ENCODE peak calls at places on chromosomes 11 and 22, in four cellular contexts. I, N, B and O are unnamed samples.

GRCh38 chr11:43408277-43408676 is 49.6 kb downstream of the TTC17 start:
- DNase-seq in I (no peak), N (peak), B (no peak), O (no peak)

GRCh38 chr22:48740086-48740730 is 1087.5 kb downstream of the BRD1 start:
- DNase-seq in I (peak), N (no peak), B (no peak), O (no peak)

GRCh38 chr22:28247667-28248363 is 328.8 kb upstream of the PITPNB start:
- DNase-seq in I (no peak), N (no peak), B (no peak), O (no peak)

GRCh38 chr22:39360674-39361413 is 11.1 kb downstream of the SYNGR1 start:
- DNase-seq in I (peak), N (peak), B (no peak), O (no peak)

GRCh38 chr11:94305146-94305545 is 766 bp downstream of the IZUMO1R start:
- DNase-seq in I (peak), N (no peak), B (peak), O (peak)

GRCh38 chr11:86440305-86440716 is 65.6 kb downstream of the CCDC81 start:
- DNase-seq in I (peak), N (no peak), B (peak), O (peak)

GRCh38 chr22:40764743-40765441 is 54.3 kb downstream of the SLC25A17 start:
- DNase-seq in I (no peak), N (no peak), B (no peak), O (no peak)

GRCh38 chr11:443542-444199 is 1.9 kb upstream of the ANO9 start:
- DNase-seq in I (peak), N (no peak), B (peak), O (no peak)

GRCh38 chr22:50298937-50299656 is 8.3 kb downstream of the PLXNB2 start:
- DNase-seq in I (peak), N (no peak), B (peak), O (peak)

GRCh38 chr22:19663286-19663815 is 51.0 kb upstream of the SEPTIN5 start:
- DNase-seq in I (peak), N (peak), B (peak), O (peak)

GRCh38 chr11:6474806-6475500 is 1.2 kb upstream of the TRIM3 start:
- DNase-seq in I (no peak), N (no peak), B (peak), O (no peak)

GRCh38 chr22:49642331-49642730 is 185.3 kb downstream of the BRD1 start:
- DNase-seq in I (peak), N (peak), B (no peak), O (no peak)

GRCh38 chr11:65423516-65424199 is 1.1 kb downstream of the NEAT1 start:
- DNase-seq in I (peak), N (peak), B (peak), O (no peak)

GRCh38 chr11:125943661-125944349 is 2.0 kb upstream of the VSIG10L2 start:
- DNase-seq in I (no peak), N (no peak), B (no peak), O (no peak)

GRCh38 chr11:93278976-93279375 is 51.6 kb upstream of the DEUP1 start:
- DNase-seq in I (no peak), N (no peak), B (no peak), O (no peak)

GRCh38 chr11:35683728-35684339 is 21.3 kb downstream of the TRIM44 start:
- DNase-seq in I (no peak), N (no peak), B (peak), O (no peak)